ENCODE peak calls at places on chromosome X, in eight cellular contexts. One of them, this sample, is unnamed.

GRCh38 chrX:130770615-130771014 is 132.4 kb downstream of the ENOX2 start:
- DNase-seq in lower leg skin: no peak
- DNase-seq in pancreas: no peak
- DNase-seq in cardiac fibroblast: peak
- DNase-seq in GM12878: no peak
- DNase-seq in CD4-positive, alpha-beta T cell: no peak
- DNase-seq in GM13977: no peak
- DNase-seq in endothelial cell: no peak
- DNase-seq in this sample: no peak

GRCh38 chrX:80812176-80812575 is 2.5 kb upstream of the BRWD3 start:
- DNase-seq in lower leg skin: no peak
- DNase-seq in pancreas: no peak
- DNase-seq in cardiac fibroblast: peak
- DNase-seq in GM12878: no peak
- DNase-seq in CD4-positive, alpha-beta T cell: peak
- DNase-seq in GM13977: no peak
- DNase-seq in endothelial cell: peak
- DNase-seq in this sample: no peak

GRCh38 chrX:1427756-1428155 is 25.0 kb downstream of the ASMTL start:
- DNase-seq in lower leg skin: no peak
- DNase-seq in pancreas: no peak
- DNase-seq in cardiac fibroblast: no peak
- DNase-seq in GM12878: no peak
- DNase-seq in CD4-positive, alpha-beta T cell: peak
- DNase-seq in GM13977: no peak
- DNase-seq in endothelial cell: no peak
- DNase-seq in this sample: no peak

GRCh38 chrX:18725316-18725943 is 18.0 kb downstream of the PPEF1 start:
- DNase-seq in lower leg skin: no peak
- DNase-seq in pancreas: no peak
- DNase-seq in cardiac fibroblast: no peak
- DNase-seq in GM12878: no peak
- DNase-seq in CD4-positive, alpha-beta T cell: no peak
- DNase-seq in GM13977: no peak
- DNase-seq in endothelial cell: peak
- DNase-seq in this sample: no peak

GRCh38 chrX:70001269-70001668 is 48.5 kb downstream of the AWAT2 start:
- DNase-seq in lower leg skin: no peak
- DNase-seq in pancreas: no peak
- DNase-seq in cardiac fibroblast: no peak
- DNase-seq in GM12878: no peak
- DNase-seq in CD4-positive, alpha-beta T cell: no peak
- DNase-seq in GM13977: no peak
- DNase-seq in endothelial cell: no peak
- DNase-seq in this sample: no peak

GRCh38 chrX:16920116-16920515 is 26.3 kb upstream of the REPS2 start:
- DNase-seq in lower leg skin: no peak
- DNase-seq in pancreas: no peak
- DNase-seq in cardiac fibroblast: peak
- DNase-seq in GM12878: no peak
- DNase-seq in CD4-positive, alpha-beta T cell: no peak
- DNase-seq in GM13977: no peak
- DNase-seq in endothelial cell: no peak
- DNase-seq in this sample: no peak

GRCh38 chrX:7139202-7140081 is 8.1 kb upstream of the STS start:
- DNase-seq in lower leg skin: no peak
- DNase-seq in pancreas: no peak
- DNase-seq in cardiac fibroblast: peak
- DNase-seq in GM12878: no peak
- DNase-seq in CD4-positive, alpha-beta T cell: no peak
- DNase-seq in GM13977: no peak
- DNase-seq in endothelial cell: no peak
- DNase-seq in this sample: no peak

GRCh38 chrX:44785652-44786051 is 58.2 kb upstream of the DUSP21 start:
- DNase-seq in lower leg skin: no peak
- DNase-seq in pancreas: no peak
- DNase-seq in cardiac fibroblast: peak
- DNase-seq in GM12878: no peak
- DNase-seq in CD4-positive, alpha-beta T cell: no peak
- DNase-seq in GM13977: no peak
- DNase-seq in endothelial cell: no peak
- DNase-seq in this sample: no peak

GRCh38 chrX:23936198-23936597 is 28.4 kb downstream of the CXorf58 start:
- DNase-seq in lower leg skin: no peak
- DNase-seq in pancreas: no peak
- DNase-seq in cardiac fibroblast: no peak
- DNase-seq in GM12878: no peak
- DNase-seq in CD4-positive, alpha-beta T cell: no peak
- DNase-seq in GM13977: no peak
- DNase-seq in endothelial cell: no peak
- DNase-seq in this sample: no peak

GRCh38 chrX:47285762-47286320 is 53.0 kb downstream of the USP11 start:
- DNase-seq in lower leg skin: no peak
- DNase-seq in pancreas: no peak
- DNase-seq in cardiac fibroblast: peak
- DNase-seq in GM12878: no peak
- DNase-seq in CD4-positive, alpha-beta T cell: no peak
- DNase-seq in GM13977: no peak
- DNase-seq in endothelial cell: no peak
- DNase-seq in this sample: no peak

GRCh38 chrX:49876750-49877149 is 2.5 kb upstream of the USP27X start:
- DNase-seq in lower leg skin: no peak
- DNase-seq in pancreas: no peak
- DNase-seq in cardiac fibroblast: peak
- DNase-seq in GM12878: no peak
- DNase-seq in CD4-positive, alpha-beta T cell: no peak
- DNase-seq in GM13977: peak
- DNase-seq in endothelial cell: peak
- DNase-seq in this sample: no peak

GRCh38 chrX:114906978-114907510 is 110.4 kb downstream of the IL13RA2 start:
- DNase-seq in lower leg skin: no peak
- DNase-seq in pancreas: no peak
- DNase-seq in cardiac fibroblast: no peak
- DNase-seq in GM12878: no peak
- DNase-seq in CD4-positive, alpha-beta T cell: no peak
- DNase-seq in GM13977: no peak
- DNase-seq in endothelial cell: no peak
- DNase-seq in this sample: no peak

GRCh38 chrX:85109235-85109634 is 105.6 kb downstream of the APOOL start:
- DNase-seq in lower leg skin: no peak
- DNase-seq in pancreas: peak
- DNase-seq in cardiac fibroblast: peak
- DNase-seq in GM12878: no peak
- DNase-seq in CD4-positive, alpha-beta T cell: no peak
- DNase-seq in GM13977: peak
- DNase-seq in endothelial cell: peak
- DNase-seq in this sample: no peak
- TF ChIP-seq CTCF in lower leg skin: no peak
- TF ChIP-seq CTCF in pancreas: no peak
- TF ChIP-seq CTCF in cardiac fibroblast: peak
- TF ChIP-seq CTCF in GM12878: peak
- TF ChIP-seq CTCF in CD4-positive, alpha-beta T cell: no peak
- TF ChIP-seq CTCF in GM13977: peak
- TF ChIP-seq CTCF in endothelial cell: no peak
- TF ChIP-seq CTCF in this sample: no peak

GRCh38 chrX:150361070-150361776 is 1.9 kb upstream of the MAMLD1 start:
- DNase-seq in lower leg skin: no peak
- DNase-seq in pancreas: peak
- DNase-seq in cardiac fibroblast: no peak
- DNase-seq in GM12878: no peak
- DNase-seq in CD4-positive, alpha-beta T cell: no peak
- DNase-seq in GM13977: no peak
- DNase-seq in endothelial cell: peak
- DNase-seq in this sample: peak
- TF ChIP-seq CTCF in lower leg skin: no peak
- TF ChIP-seq CTCF in pancreas: no peak
- TF ChIP-seq CTCF in cardiac fibroblast: no peak
- TF ChIP-seq CTCF in GM12878: no peak
- TF ChIP-seq CTCF in CD4-positive, alpha-beta T cell: no peak
- TF ChIP-seq CTCF in GM13977: no peak
- TF ChIP-seq CTCF in endothelial cell: no peak
- TF ChIP-seq CTCF in this sample: no peak

GRCh38 chrX:10598540-10598939 is 21.8 kb downstream of the MID1 start:
- DNase-seq in lower leg skin: no peak
- DNase-seq in pancreas: no peak
- DNase-seq in cardiac fibroblast: no peak
- DNase-seq in GM12878: no peak
- DNase-seq in CD4-positive, alpha-beta T cell: no peak
- DNase-seq in GM13977: no peak
- DNase-seq in endothelial cell: no peak
- DNase-seq in this sample: no peak

GRCh38 chrX:10600479-10600878 is 19.9 kb downstream of the MID1 start:
- DNase-seq in lower leg skin: no peak
- DNase-seq in pancreas: no peak
- DNase-seq in cardiac fibroblast: no peak
- DNase-seq in GM12878: no peak
- DNase-seq in CD4-positive, alpha-beta T cell: no peak
- DNase-seq in GM13977: no peak
- DNase-seq in endothelial cell: no peak
- DNase-seq in this sample: no peak

GRCh38 chrX:10602646-10603045 is 17.7 kb downstream of the MID1 start:
- DNase-seq in lower leg skin: no peak
- DNase-seq in pancreas: no peak
- DNase-seq in cardiac fibroblast: no peak
- DNase-seq in GM12878: no peak
- DNase-seq in CD4-positive, alpha-beta T cell: no peak
- DNase-seq in GM13977: no peak
- DNase-seq in endothelial cell: no peak
- DNase-seq in this sample: no peak

GRCh38 chrX:10603612-10604011 is 16.8 kb downstream of the MID1 start:
- DNase-seq in lower leg skin: no peak
- DNase-seq in pancreas: no peak
- DNase-seq in cardiac fibroblast: no peak
- DNase-seq in GM12878: no peak
- DNase-seq in CD4-positive, alpha-beta T cell: no peak
- DNase-seq in GM13977: no peak
- DNase-seq in endothelial cell: no peak
- DNase-seq in this sample: no peak

GRCh38 chrX:10597871-10598270 is 22.5 kb downstream of the MID1 start:
- DNase-seq in lower leg skin: no peak
- DNase-seq in pancreas: no peak
- DNase-seq in cardiac fibroblast: peak
- DNase-seq in GM12878: no peak
- DNase-seq in CD4-positive, alpha-beta T cell: no peak
- DNase-seq in GM13977: no peak
- DNase-seq in endothelial cell: peak
- DNase-seq in this sample: no peak
- TF ChIP-seq CTCF in lower leg skin: no peak
- TF ChIP-seq CTCF in pancreas: no peak
- TF ChIP-seq CTCF in cardiac fibroblast: peak
- TF ChIP-seq CTCF in GM12878: peak
- TF ChIP-seq CTCF in CD4-positive, alpha-beta T cell: no peak
- TF ChIP-seq CTCF in GM13977: peak
- TF ChIP-seq CTCF in endothelial cell: no peak
- TF ChIP-seq CTCF in this sample: no peak

DNA sequence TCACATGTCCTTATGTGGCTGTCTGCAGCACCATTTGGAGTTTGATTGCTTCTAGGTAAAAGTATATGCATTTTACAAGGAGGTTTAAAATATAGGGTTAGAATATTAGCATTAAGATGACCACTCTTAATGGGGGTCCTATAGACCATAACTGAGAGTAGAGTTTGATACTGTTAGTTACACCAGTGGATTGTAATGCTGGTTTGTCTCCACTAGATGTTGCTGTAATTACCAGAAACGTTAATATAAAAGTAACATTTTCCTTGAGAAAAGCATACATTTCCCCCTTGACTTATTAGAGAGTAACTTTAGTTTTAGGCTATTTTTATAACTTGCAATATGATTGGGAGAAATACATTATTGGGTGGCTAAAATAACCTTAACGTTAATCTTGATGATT is 93.0 kb downstream of the ZXDA start:
- DNase-seq in lower leg skin: no peak
- DNase-seq in pancreas: no peak
- DNase-seq in cardiac fibroblast: peak
- DNase-seq in GM12878: no peak
- DNase-seq in CD4-positive, alpha-beta T cell: no peak
- DNase-seq in GM13977: no peak
- DNase-seq in endothelial cell: no peak
- DNase-seq in this sample: no peak
- TF ChIP-seq CTCF in lower leg skin: no peak
- TF ChIP-seq CTCF in pancreas: peak
- TF ChIP-seq CTCF in cardiac fibroblast: peak
- TF ChIP-seq CTCF in GM12878: peak
- TF ChIP-seq CTCF in CD4-positive, alpha-beta T cell: no peak
- TF ChIP-seq CTCF in GM13977: peak
- TF ChIP-seq CTCF in endothelial cell: no peak
- TF ChIP-seq CTCF in this sample: no peak

GRCh38 chrX:131853440-131853839 is 169.7 kb upstream of the STK26 start:
- DNase-seq in lower leg skin: no peak
- DNase-seq in pancreas: no peak
- DNase-seq in cardiac fibroblast: no peak
- DNase-seq in GM12878: no peak
- DNase-seq in CD4-positive, alpha-beta T cell: no peak
- DNase-seq in GM13977: no peak
- DNase-seq in endothelial cell: no peak
- DNase-seq in this sample: no peak

DNA sequence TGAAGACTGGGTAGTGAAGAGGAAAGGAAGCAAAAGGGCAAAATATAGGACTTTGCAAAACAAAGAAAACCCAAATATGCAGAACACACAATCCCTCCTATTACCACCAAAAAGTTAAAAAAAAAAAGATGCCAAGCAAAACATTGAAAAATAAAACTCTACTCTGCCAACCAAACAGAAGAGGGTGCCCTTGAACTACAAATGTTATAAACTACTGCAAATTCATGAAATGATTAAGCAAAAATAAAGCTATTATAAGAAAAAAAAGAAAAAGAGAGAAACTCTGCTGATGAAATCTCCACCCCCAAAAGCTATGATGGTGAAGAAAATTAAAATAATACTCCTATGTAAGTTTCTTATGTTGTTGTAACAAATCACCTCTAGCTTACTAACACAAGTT is 168.5 kb upstream of the STK26 start:
- DNase-seq in lower leg skin: no peak
- DNase-seq in pancreas: no peak
- DNase-seq in cardiac fibroblast: peak
- DNase-seq in GM12878: no peak
- DNase-seq in CD4-positive, alpha-beta T cell: no peak
- DNase-seq in GM13977: no peak
- DNase-seq in endothelial cell: no peak
- DNase-seq in this sample: no peak
- TF ChIP-seq CTCF in lower leg skin: no peak
- TF ChIP-seq CTCF in pancreas: no peak
- TF ChIP-seq CTCF in cardiac fibroblast: no peak
- TF ChIP-seq CTCF in GM12878: peak
- TF ChIP-seq CTCF in CD4-positive, alpha-beta T cell: peak
- TF ChIP-seq CTCF in GM13977: peak
- TF ChIP-seq CTCF in endothelial cell: no peak
- TF ChIP-seq CTCF in this sample: no peak

GRCh38 chrX:85851418-85851817 is 195.9 kb downstream of the CHM start:
- DNase-seq in lower leg skin: no peak
- DNase-seq in pancreas: peak
- DNase-seq in cardiac fibroblast: peak
- DNase-seq in GM12878: no peak
- DNase-seq in CD4-positive, alpha-beta T cell: no peak
- DNase-seq in GM13977: peak
- DNase-seq in endothelial cell: peak
- DNase-seq in this sample: no peak
- TF ChIP-seq CTCF in lower leg skin: no peak
- TF ChIP-seq CTCF in pancreas: no peak
- TF ChIP-seq CTCF in cardiac fibroblast: peak
- TF ChIP-seq CTCF in GM12878: peak
- TF ChIP-seq CTCF in CD4-positive, alpha-beta T cell: no peak
- TF ChIP-seq CTCF in GM13977: peak
- TF ChIP-seq CTCF in endothelial cell: no peak
- TF ChIP-seq CTCF in this sample: no peak

This sample was measured in activated B cell treated with CpG ODN at 0.5 μM for 24 hours.